ENCODE peak calls at places on chromosomes 16 and 17, in five cellular contexts. One of them, this sample, is unnamed.

GRCh38 chr16:55257971-55258613 is 65.9 kb upstream of the IRX6 start:
- DNase-seq in CD4-positive, alpha-beta T cell: peak
- DNase-seq in Peyer's patch: peak
- DNase-seq in lower lobe of right lung: peak
- DNase-seq in upper lobe of left lung: peak
- DNase-seq in this sample: peak

GRCh38 chr17:21263351-21263750 is 10.1 kb upstream of the NATD1 start:
- DNase-seq in CD4-positive, alpha-beta T cell: no peak
- DNase-seq in Peyer's patch: no peak
- DNase-seq in lower lobe of right lung: no peak
- DNase-seq in upper lobe of left lung: no peak
- DNase-seq in this sample: no peak

GRCh38 chr17:65109543-65109942 is 27.6 kb upstream of the RGS9 start:
- DNase-seq in CD4-positive, alpha-beta T cell: no peak
- DNase-seq in Peyer's patch: no peak
- DNase-seq in lower lobe of right lung: no peak
- DNase-seq in upper lobe of left lung: no peak
- DNase-seq in this sample: no peak

GRCh38 chr16:29734826-29735225 is 11.0 kb downstream of the C16orf54 start:
- DNase-seq in CD4-positive, alpha-beta T cell: no peak
- DNase-seq in Peyer's patch: peak
- DNase-seq in lower lobe of right lung: no peak
- DNase-seq in upper lobe of left lung: no peak
- DNase-seq in this sample: no peak

GRCh38 chr16:7597677-7598076 is 265.0 kb downstream of the RBFOX1 start:
- DNase-seq in CD4-positive, alpha-beta T cell: no peak
- DNase-seq in Peyer's patch: no peak
- DNase-seq in lower lobe of right lung: no peak
- DNase-seq in upper lobe of left lung: no peak
- DNase-seq in this sample: no peak

GRCh38 chr16:642189-643049 is 791 bp downstream of the MCRIP2 start:
- DNase-seq in CD4-positive, alpha-beta T cell: no peak
- DNase-seq in Peyer's patch: peak
- DNase-seq in lower lobe of right lung: peak
- DNase-seq in upper lobe of left lung: peak
- DNase-seq in this sample: peak

GRCh38 chr17:83054518-83055125 is 24.8 kb upstream of the METRNL start:
- DNase-seq in CD4-positive, alpha-beta T cell: no peak
- DNase-seq in Peyer's patch: peak
- DNase-seq in lower lobe of right lung: peak
- DNase-seq in upper lobe of left lung: no peak
- DNase-seq in this sample: no peak

GRCh38 chr17:44983563-44983962 is 15.5 kb upstream of the C1QL1 start:
- DNase-seq in CD4-positive, alpha-beta T cell: no peak
- DNase-seq in Peyer's patch: no peak
- DNase-seq in lower lobe of right lung: no peak
- DNase-seq in upper lobe of left lung: no peak
- DNase-seq in this sample: no peak

GRCh38 chr17:33661975-33662374 is 368.9 kb upstream of the ASIC2 start:
- DNase-seq in CD4-positive, alpha-beta T cell: no peak
- DNase-seq in Peyer's patch: no peak
- DNase-seq in lower lobe of right lung: no peak
- DNase-seq in upper lobe of left lung: no peak
- DNase-seq in this sample: no peak

GRCh38 chr17:14919580-14920160 is 345.5 kb downstream of the PMP22 start:
- DNase-seq in CD4-positive, alpha-beta T cell: no peak
- DNase-seq in Peyer's patch: no peak
- DNase-seq in lower lobe of right lung: no peak
- DNase-seq in upper lobe of left lung: no peak
- DNase-seq in this sample: peak

GRCh38 chr17:47739150-47739549 is 6.1 kb downstream of the TBX21 start:
- DNase-seq in CD4-positive, alpha-beta T cell: no peak
- DNase-seq in Peyer's patch: no peak
- DNase-seq in lower lobe of right lung: no peak
- DNase-seq in upper lobe of left lung: no peak
- DNase-seq in this sample: no peak

GRCh38 chr16:84041421-84041820 is 1.2 kb downstream of the SLC38A8 start:
- DNase-seq in CD4-positive, alpha-beta T cell: no peak
- DNase-seq in Peyer's patch: no peak
- DNase-seq in lower lobe of right lung: peak
- DNase-seq in upper lobe of left lung: no peak
- DNase-seq in this sample: no peak

GRCh38 chr17:52696362-52696761 is 537.8 kb upstream of the CA10 start:
- DNase-seq in CD4-positive, alpha-beta T cell: no peak
- DNase-seq in Peyer's patch: no peak
- DNase-seq in lower lobe of right lung: no peak
- DNase-seq in upper lobe of left lung: no peak
- DNase-seq in this sample: no peak

GRCh38 chr17:77191266-77191665 is 50.5 kb downstream of the SEC14L1 start:
- DNase-seq in CD4-positive, alpha-beta T cell: no peak
- DNase-seq in Peyer's patch: no peak
- DNase-seq in lower lobe of right lung: no peak
- DNase-seq in upper lobe of left lung: no peak
- DNase-seq in this sample: no peak

GRCh38 chr17:79789943-79790804 is 6.7 kb downstream of the CBX8 start:
- DNase-seq in CD4-positive, alpha-beta T cell: no peak
- DNase-seq in Peyer's patch: peak
- DNase-seq in lower lobe of right lung: peak
- DNase-seq in upper lobe of left lung: peak
- DNase-seq in this sample: peak

GRCh38 chr17:13176436-13176835 is 158.6 kb upstream of the ELAC2 start:
- DNase-seq in CD4-positive, alpha-beta T cell: no peak
- DNase-seq in Peyer's patch: no peak
- DNase-seq in lower lobe of right lung: no peak
- DNase-seq in upper lobe of left lung: no peak
- DNase-seq in this sample: peak

GRCh38 chr17:15981646-15982580 is 17.6 kb downstream of the ZSWIM7 start:
- DNase-seq in CD4-positive, alpha-beta T cell: no peak
- DNase-seq in Peyer's patch: no peak
- DNase-seq in lower lobe of right lung: no peak
- DNase-seq in upper lobe of left lung: no peak
- DNase-seq in this sample: no peak

GRCh38 chr17:73785466-73785865 is 141.2 kb upstream of the SDK2 start:
- DNase-seq in CD4-positive, alpha-beta T cell: no peak
- DNase-seq in Peyer's patch: peak
- DNase-seq in lower lobe of right lung: no peak
- DNase-seq in upper lobe of left lung: no peak
- DNase-seq in this sample: peak

GRCh38 chr17:59361916-59362810 is 30.7 kb downstream of the YPEL2 start:
- DNase-seq in CD4-positive, alpha-beta T cell: peak
- DNase-seq in Peyer's patch: peak
- DNase-seq in lower lobe of right lung: no peak
- DNase-seq in upper lobe of left lung: no peak
- DNase-seq in this sample: no peak

GRCh38 chr16:27301236-27301861 is 12.4 kb upstream of the IL4R start:
- DNase-seq in CD4-positive, alpha-beta T cell: no peak
- DNase-seq in Peyer's patch: no peak
- DNase-seq in lower lobe of right lung: no peak
- DNase-seq in upper lobe of left lung: no peak
- DNase-seq in this sample: no peak

GRCh38 chr17:53722407-53722806 is 100.3 kb upstream of the KIF2B start:
- DNase-seq in CD4-positive, alpha-beta T cell: no peak
- DNase-seq in Peyer's patch: no peak
- DNase-seq in lower lobe of right lung: no peak
- DNase-seq in upper lobe of left lung: no peak
- DNase-seq in this sample: no peak

GRCh38 chr17:73362697-73363096 is 50.9 kb upstream of the CDC42EP4 start:
- DNase-seq in CD4-positive, alpha-beta T cell: no peak
- DNase-seq in Peyer's patch: no peak
- DNase-seq in lower lobe of right lung: no peak
- DNase-seq in upper lobe of left lung: no peak
- DNase-seq in this sample: peak

GRCh38 chr16:87471278-87472141 is 21.3 kb downstream of the ZCCHC14 start:
- DNase-seq in CD4-positive, alpha-beta T cell: no peak
- DNase-seq in Peyer's patch: peak
- DNase-seq in lower lobe of right lung: no peak
- DNase-seq in upper lobe of left lung: no peak
- DNase-seq in this sample: peak

GRCh38 chr17:18382441-18383078 is 5.0 kb downstream of the EVPLL start:
- DNase-seq in CD4-positive, alpha-beta T cell: no peak
- DNase-seq in Peyer's patch: no peak
- DNase-seq in lower lobe of right lung: no peak
- DNase-seq in upper lobe of left lung: peak
- DNase-seq in this sample: no peak

GRCh38 chr16:25747160-25747758 is 55.5 kb downstream of the HS3ST4 start:
- DNase-seq in CD4-positive, alpha-beta T cell: no peak
- DNase-seq in Peyer's patch: no peak
- DNase-seq in lower lobe of right lung: no peak
- DNase-seq in upper lobe of left lung: no peak
- DNase-seq in this sample: peak

GRCh38 chr17:9298776-9299295 is 276.8 kb downstream of the STX8 start:
- DNase-seq in CD4-positive, alpha-beta T cell: no peak
- DNase-seq in Peyer's patch: no peak
- DNase-seq in lower lobe of right lung: no peak
- DNase-seq in upper lobe of left lung: no peak
- DNase-seq in this sample: no peak
- H3K27ac ChIP-seq in CD4-positive, alpha-beta T cell: no peak
- H3K27ac ChIP-seq in Peyer's patch: no peak
- H3K27ac ChIP-seq in lower lobe of right lung: no peak
- H3K27ac ChIP-seq in upper lobe of left lung: no peak
- H3K27ac ChIP-seq in this sample: no peak

GRCh38 chr16:8960788-8961109 is 3.0 kb downstream of the USP7 start:
- DNase-seq in CD4-positive, alpha-beta T cell: no peak
- DNase-seq in Peyer's patch: no peak
- DNase-seq in lower lobe of right lung: no peak
- DNase-seq in upper lobe of left lung: no peak
- DNase-seq in this sample: no peak

GRCh38 chr16:8959921-8960787 is 3.6 kb downstream of the USP7 start:
- DNase-seq in CD4-positive, alpha-beta T cell: no peak
- DNase-seq in Peyer's patch: no peak
- DNase-seq in lower lobe of right lung: no peak
- DNase-seq in upper lobe of left lung: no peak
- DNase-seq in this sample: peak

GRCh38 chr16:8962393-8963009 is 1.2 kb downstream of the USP7 start:
- DNase-seq in CD4-positive, alpha-beta T cell: peak
- DNase-seq in Peyer's patch: peak
- DNase-seq in lower lobe of right lung: no peak
- DNase-seq in upper lobe of left lung: peak
- DNase-seq in this sample: peak

GRCh38 chr16:8963010-8963824 is 489 bp downstream of the USP7 start:
- DNase-seq in CD4-positive, alpha-beta T cell: no peak
- DNase-seq in Peyer's patch: no peak
- DNase-seq in lower lobe of right lung: no peak
- DNase-seq in upper lobe of left lung: peak
- DNase-seq in this sample: peak

DNA sequence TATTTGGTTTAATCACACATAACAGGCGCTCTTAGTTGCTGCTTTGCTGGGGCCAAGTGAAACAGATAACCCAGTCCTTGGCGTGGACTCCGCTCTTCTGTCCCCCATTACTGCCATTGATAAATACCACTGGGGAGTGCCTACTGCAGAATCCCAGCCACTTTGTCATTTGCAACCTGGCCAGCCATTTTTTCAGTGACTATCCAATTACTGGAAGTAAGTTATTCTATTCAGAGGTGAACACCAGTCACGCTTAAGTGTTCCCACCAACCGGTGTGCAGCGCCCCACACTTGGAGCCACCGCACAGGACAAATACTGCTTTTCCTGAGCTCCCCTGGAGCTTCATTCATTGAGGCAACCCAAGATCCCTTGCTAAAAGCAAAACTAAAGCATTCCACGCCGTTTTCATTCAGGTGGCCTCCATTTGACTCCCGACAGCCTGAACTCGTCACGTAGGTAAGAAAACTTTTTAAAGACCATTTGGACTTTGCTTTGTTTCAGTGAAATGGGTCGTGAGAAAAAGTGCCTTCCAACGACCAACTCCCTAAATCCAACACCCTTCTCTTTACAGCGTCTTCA is 1.8 kb downstream of the USP7 start:
- DNase-seq in CD4-positive, alpha-beta T cell: no peak
- DNase-seq in Peyer's patch: no peak
- DNase-seq in lower lobe of right lung: no peak
- DNase-seq in upper lobe of left lung: no peak
- DNase-seq in this sample: peak
- H3K27ac ChIP-seq in CD4-positive, alpha-beta T cell: peak
- H3K27ac ChIP-seq in Peyer's patch: peak
- H3K27ac ChIP-seq in lower lobe of right lung: no peak
- H3K27ac ChIP-seq in upper lobe of left lung: peak
- H3K27ac ChIP-seq in this sample: no peak

GRCh38 chr16:68642047-68642435 is 3.1 kb upstream of the CDH3 start:
- DNase-seq in CD4-positive, alpha-beta T cell: no peak
- DNase-seq in Peyer's patch: no peak
- DNase-seq in lower lobe of right lung: no peak
- DNase-seq in upper lobe of left lung: no peak
- DNase-seq in this sample: no peak

GRCh38 chr16:68636064-68636551 is 9.0 kb upstream of the CDH3 start:
- DNase-seq in CD4-positive, alpha-beta T cell: no peak
- DNase-seq in Peyer's patch: no peak
- DNase-seq in lower lobe of right lung: no peak
- DNase-seq in upper lobe of left lung: no peak
- DNase-seq in this sample: no peak

GRCh38 chr16:68640972-68641371 is 4.1 kb upstream of the CDH3 start:
- DNase-seq in CD4-positive, alpha-beta T cell: no peak
- DNase-seq in Peyer's patch: no peak
- DNase-seq in lower lobe of right lung: peak
- DNase-seq in upper lobe of left lung: no peak
- DNase-seq in this sample: no peak

GRCh38 chr16:68642436-68643064 is 2.6 kb upstream of the CDH3 start:
- DNase-seq in CD4-positive, alpha-beta T cell: no peak
- DNase-seq in Peyer's patch: no peak
- DNase-seq in lower lobe of right lung: peak
- DNase-seq in upper lobe of left lung: peak
- DNase-seq in this sample: peak

GRCh38 chr16:68636818-68637217 is 8.3 kb upstream of the CDH3 start:
- DNase-seq in CD4-positive, alpha-beta T cell: no peak
- DNase-seq in Peyer's patch: no peak
- DNase-seq in lower lobe of right lung: no peak
- DNase-seq in upper lobe of left lung: no peak
- DNase-seq in this sample: no peak
- H3K27ac ChIP-seq in CD4-positive, alpha-beta T cell: no peak
- H3K27ac ChIP-seq in Peyer's patch: no peak
- H3K27ac ChIP-seq in lower lobe of right lung: no peak
- H3K27ac ChIP-seq in upper lobe of left lung: no peak
- H3K27ac ChIP-seq in this sample: no peak

GRCh38 chr16:57539072-57539796 is 2.9 kb upstream of the CCDC102A start:
- DNase-seq in CD4-positive, alpha-beta T cell: no peak
- DNase-seq in Peyer's patch: no peak
- DNase-seq in lower lobe of right lung: peak
- DNase-seq in upper lobe of left lung: no peak
- DNase-seq in this sample: no peak
- H3K27ac ChIP-seq in CD4-positive, alpha-beta T cell: no peak
- H3K27ac ChIP-seq in Peyer's patch: no peak
- H3K27ac ChIP-seq in lower lobe of right lung: no peak
- H3K27ac ChIP-seq in upper lobe of left lung: no peak
- H3K27ac ChIP-seq in this sample: no peak

GRCh38 chr17:17304521-17304985 is 1.4 kb downstream of the NT5M start:
- DNase-seq in CD4-positive, alpha-beta T cell: no peak
- DNase-seq in Peyer's patch: peak
- DNase-seq in lower lobe of right lung: no peak
- DNase-seq in upper lobe of left lung: no peak
- DNase-seq in this sample: no peak
- H3K27ac ChIP-seq in CD4-positive, alpha-beta T cell: no peak
- H3K27ac ChIP-seq in Peyer's patch: no peak
- H3K27ac ChIP-seq in lower lobe of right lung: no peak
- H3K27ac ChIP-seq in upper lobe of left lung: no peak
- H3K27ac ChIP-seq in this sample: no peak